ENCODE peak calls at places on chromosomes 6 and 20, in seven cellular contexts. One of them, this sample, is unnamed.
A peak's percentile ranks its signal among the peaks of the same experiment; 100 is the strongest.

GRCh38 chr20:15113374-15113773 is 776.0 kb upstream of the FLRT3 start:
- DNase-seq in NCI-H1105: no peak
- DNase-seq in lower leg skin: no peak
- DNase-seq in iPS-NIHi11: no peak
- DNase-seq in NCI-H2081: no peak
- DNase-seq in stimulated activated CD8-positive, alpha-beta memory T cell treated with anti-CD3 and anti-CD28 coated beads, Interleukin-4, amount 100 ng/mL, for 1 hour: no peak
- DNase-seq in NCI-H1436: no peak
- DNase-seq in this sample: no peak

GRCh38 chr6:157688960-157689599 is 134.0 kb upstream of the SNX9 start:
- DNase-seq in NCI-H1436: no peak
- DNase-seq in iPS-NIHi11: peak; percentile 72
- DNase-seq in NCI-H1105: no peak
- DNase-seq in stimulated activated CD8-positive, alpha-beta memory T cell treated with anti-CD3 and anti-CD28 coated beads, Interleukin-4, amount 100 ng/mL, for 1 hour: no peak
- DNase-seq in NCI-H2081: no peak
- DNase-seq in lower leg skin: peak; percentile 67
- DNase-seq in this sample: no peak

GRCh38 chr6:42251500-42251899 is 33.8 kb upstream of the MRPS10 start:
- DNase-seq in iPS-NIHi11: no peak
- DNase-seq in stimulated activated CD8-positive, alpha-beta memory T cell treated with anti-CD3 and anti-CD28 coated beads, Interleukin-4, amount 100 ng/mL, for 1 hour: no peak
- DNase-seq in lower leg skin: no peak
- DNase-seq in NCI-H2081: no peak
- DNase-seq in NCI-H1105: no peak
- DNase-seq in NCI-H1436: no peak
- DNase-seq in this sample: no peak

GRCh38 chr20:32920066-32920465 is 61.3 kb downstream of the EFCAB8 start:
- DNase-seq in stimulated activated CD8-positive, alpha-beta memory T cell treated with anti-CD3 and anti-CD28 coated beads, Interleukin-4, amount 100 ng/mL, for 1 hour: no peak
- DNase-seq in NCI-H2081: no peak
- DNase-seq in NCI-H1105: no peak
- DNase-seq in NCI-H1436: no peak
- DNase-seq in lower leg skin: peak; percentile 66
- DNase-seq in iPS-NIHi11: no peak
- DNase-seq in this sample: no peak

GRCh38 chr6:118892248-118893094 is 1.5 kb upstream of the ASF1A start:
- DNase-seq in stimulated activated CD8-positive, alpha-beta memory T cell treated with anti-CD3 and anti-CD28 coated beads, Interleukin-4, amount 100 ng/mL, for 1 hour: no peak
- DNase-seq in NCI-H2081: no peak
- DNase-seq in NCI-H1105: no peak
- DNase-seq in NCI-H1436: no peak
- DNase-seq in lower leg skin: no peak
- DNase-seq in iPS-NIHi11: no peak
- DNase-seq in this sample: no peak

GRCh38 chr20:59518881-59519706 is 85.2 kb upstream of the PHACTR3 start:
- DNase-seq in stimulated activated CD8-positive, alpha-beta memory T cell treated with anti-CD3 and anti-CD28 coated beads, Interleukin-4, amount 100 ng/mL, for 1 hour: no peak
- DNase-seq in lower leg skin: peak; percentile 76
- DNase-seq in NCI-H1436: peak; percentile 25
- DNase-seq in NCI-H1105: peak; percentile 74
- DNase-seq in iPS-NIHi11: peak; percentile 85
- DNase-seq in NCI-H2081: peak; percentile 15
- DNase-seq in this sample: no peak

GRCh38 chr6:43954311-43955131 is 172.7 kb downstream of the MRPL14 start:
- DNase-seq in lower leg skin: no peak
- DNase-seq in stimulated activated CD8-positive, alpha-beta memory T cell treated with anti-CD3 and anti-CD28 coated beads, Interleukin-4, amount 100 ng/mL, for 1 hour: no peak
- DNase-seq in iPS-NIHi11: no peak
- DNase-seq in NCI-H2081: no peak
- DNase-seq in NCI-H1105: no peak
- DNase-seq in NCI-H1436: no peak
- DNase-seq in this sample: no peak

GRCh38 chr20:36950432-36951197 is 893 bp downstream of the SAMHD1 start:
- DNase-seq in NCI-H2081: no peak
- DNase-seq in stimulated activated CD8-positive, alpha-beta memory T cell treated with anti-CD3 and anti-CD28 coated beads, Interleukin-4, amount 100 ng/mL, for 1 hour: no peak
- DNase-seq in NCI-H1436: no peak
- DNase-seq in lower leg skin: no peak
- DNase-seq in NCI-H1105: no peak
- DNase-seq in iPS-NIHi11: peak; percentile 42
- DNase-seq in this sample: no peak

GRCh38 chr20:44603327-44603726 is 20.9 kb downstream of the PKIG start:
- DNase-seq in NCI-H2081: no peak
- DNase-seq in NCI-H1436: no peak
- DNase-seq in lower leg skin: peak; percentile 50
- DNase-seq in iPS-NIHi11: peak; percentile 47
- DNase-seq in stimulated activated CD8-positive, alpha-beta memory T cell treated with anti-CD3 and anti-CD28 coated beads, Interleukin-4, amount 100 ng/mL, for 1 hour: no peak
- DNase-seq in NCI-H1105: no peak
- DNase-seq in this sample: no peak

GRCh38 chr6:116287668-116288282 is 8.0 kb upstream of the TSPYL1 start:
- DNase-seq in NCI-H1436: peak; percentile 15
- DNase-seq in iPS-NIHi11: peak; percentile 37
- DNase-seq in lower leg skin: no peak
- DNase-seq in NCI-H1105: peak; percentile 35
- DNase-seq in NCI-H2081: no peak
- DNase-seq in stimulated activated CD8-positive, alpha-beta memory T cell treated with anti-CD3 and anti-CD28 coated beads, Interleukin-4, amount 100 ng/mL, for 1 hour: no peak
- DNase-seq in this sample: no peak

GRCh38 chr6:43644940-43645612 is at the start of gene RSPH9:
- DNase-seq in NCI-H2081: no peak
- DNase-seq in NCI-H1436: no peak
- DNase-seq in stimulated activated CD8-positive, alpha-beta memory T cell treated with anti-CD3 and anti-CD28 coated beads, Interleukin-4, amount 100 ng/mL, for 1 hour: no peak
- DNase-seq in NCI-H1105: peak; percentile 60
- DNase-seq in iPS-NIHi11: peak; percentile 93
- DNase-seq in lower leg skin: peak; percentile 94
- DNase-seq in this sample: no peak

GRCh38 chr20:41029150-41029872 is 689 bp downstream of the TOP1 start:
- DNase-seq in NCI-H2081: no peak
- DNase-seq in NCI-H1436: no peak
- DNase-seq in stimulated activated CD8-positive, alpha-beta memory T cell treated with anti-CD3 and anti-CD28 coated beads, Interleukin-4, amount 100 ng/mL, for 1 hour: peak; percentile 11
- DNase-seq in iPS-NIHi11: peak; percentile 62
- DNase-seq in lower leg skin: peak; percentile 87
- DNase-seq in NCI-H1105: peak; percentile 40
- DNase-seq in this sample: no peak

This sample was measured in esophagus squamous epithelium.